ENCODE peak calls at places on chromosomes 6 and 20, in seven cellular contexts. N is body of pancreas, Z is A549, C is esophagus squamous epithelium, X is breast epithelium, Q is uterus, T is HCT116. D is an unnamed sample. For H3K4me1, the result is how much of the 10 kb centered on the place peaks cover.

GRCh38 chr6:41770381-41771057 is 9.2 kb downstream of the FRS3 start:
- DNase-seq in C (no peak), N (no peak), Z (no peak), T (no peak), Q (no peak), X (no peak), D (no peak)

GRCh38 chr20:63071541-63072181 is 64.9 kb upstream of the BHLHE23 start:
- DNase-seq in N (no peak), T (no peak), Z (peak), X (no peak), C (no peak), Q (no peak), D (peak)

GRCh38 chr20:57167971-57168693 is 98.3 kb downstream of the BMP7 start:
- DNase-seq in Q (no peak), X (no peak), N (no peak), C (no peak), Z (no peak), T (peak), D (no peak)

GRCh38 chr6:63839485-63839884 is 203.9 kb downstream of the PHF3 start:
- DNase-seq in C (no peak), Z (no peak), Q (no peak), X (no peak), N (no peak), T (no peak), D (no peak)

GRCh38 chr20:43590036-43590391 is 723 bp upstream of the IFT52 start:
- DNase-seq in Z (no peak), C (no peak), Q (peak), N (peak), X (no peak), T (no peak), D (peak)

GRCh38 chr6:166520905-166521834 is 65.3 kb downstream of the RAMACL start:
- DNase-seq in Q (no peak), T (no peak), C (no peak), N (no peak), X (no peak), Z (no peak), D (no peak)

GRCh38 chr20:46004813-46005505 is 3.7 kb upstream of the MMP9 start:
- DNase-seq in X (no peak), Z (no peak), C (no peak), Q (no peak), T (no peak), N (peak), D (no peak)

GRCh38 chr6:168526841-168527281 is 85.9 kb downstream of the SMOC2 start:
- DNase-seq in T (no peak), X (peak), Z (no peak), Q (peak), C (no peak), N (peak), D (no peak)

GRCh38 chr6:13624871-13625288 is 9.7 kb downstream of the NOL7 start:
- DNase-seq in Q (no peak), C (no peak), Z (peak), N (peak), X (no peak), T (peak), D (no peak)

GRCh38 chr6:36116066-36116465 is 14.2 kb upstream of the MAPK13 start:
- DNase-seq in T (no peak), C (no peak), Z (no peak), X (no peak), Q (no peak), N (no peak), D (no peak)

GRCh38 chr6:36117639-36118549 is 12.4 kb upstream of the MAPK13 start:
- DNase-seq in C (no peak), Z (no peak), N (no peak), T (no peak), X (no peak), Q (no peak), D (no peak)

GRCh38 chr6:36115412-36115811 is 14.9 kb upstream of the MAPK13 start:
- DNase-seq in X (no peak), N (no peak), Q (no peak), T (no peak), C (no peak), Z (no peak), D (no peak)

GRCh38 chr6:36116943-36117342 is 13.4 kb upstream of the MAPK13 start:
- DNase-seq in Q (no peak), Z (no peak), N (no peak), X (no peak), C (no peak), T (no peak), D (no peak)

GRCh38 chr6:36116480-36116879 is 13.8 kb upstream of the MAPK13 start:
- DNase-seq in Z (no peak), Q (no peak), X (no peak), C (no peak), N (no peak), T (no peak), D (no peak)
- H3K4me1 ChIP-seq in Z (under half), Q (under half), X (under half), C (under half), N (under half), T (under half), D (under half)

DNA sequence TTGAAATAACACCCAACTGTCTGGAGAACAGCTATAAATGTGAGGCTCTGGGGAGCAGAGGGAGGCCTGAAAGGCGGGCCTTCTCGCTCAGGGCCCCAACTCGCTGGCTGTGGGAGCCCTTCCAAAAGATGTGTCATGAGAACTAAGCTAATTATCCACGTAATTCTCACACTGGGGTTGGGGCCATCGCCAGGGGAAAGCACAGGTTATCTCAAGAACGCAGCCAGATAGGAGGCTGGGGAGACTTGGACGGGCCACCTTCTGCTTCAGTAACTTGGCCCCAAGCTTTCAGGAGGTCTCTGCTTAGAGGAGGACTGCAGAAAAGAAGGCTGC is 1.6 kb downstream of the PXDC1 start:
- DNase-seq in N (peak), X (no peak), Q (peak), T (no peak), C (no peak), Z (no peak), D (peak)
- TF ChIP-seq POLR2A in N (no peak), X (no peak), Q (no peak), T (no peak), C (no peak), Z (no peak), D (no peak)

GRCh38 chr6:79526897-79527296 is 10.3 kb downstream of the LCA5 start:
- DNase-seq in N (no peak), C (no peak), Q (no peak), Z (no peak), T (no peak), X (no peak), D (no peak)

GRCh38 chr6:79522609-79523008 is 14.6 kb downstream of the LCA5 start:
- DNase-seq in Q (no peak), N (no peak), X (no peak), Z (no peak), C (no peak), T (no peak), D (no peak)

GRCh38 chr6:79525272-79526100 is 11.7 kb downstream of the LCA5 start:
- DNase-seq in C (no peak), X (no peak), Z (peak), N (peak), T (no peak), Q (peak), D (no peak)

GRCh38 chr6:79520534-79520933 is 16.7 kb downstream of the LCA5 start:
- DNase-seq in T (no peak), Z (no peak), Q (no peak), N (no peak), C (no peak), X (no peak), D (no peak)

GRCh38 chr6:79524065-79524464 is 13.2 kb downstream of the LCA5 start:
- DNase-seq in Q (no peak), C (no peak), Z (no peak), T (no peak), N (no peak), X (no peak), D (no peak)
- TF ChIP-seq CTCF in Q (no peak), C (no peak), Z (no peak), T (no peak), N (no peak), X (no peak), D (no peak)

GRCh38 chr6:35043381-35043780 is 97.8 kb downstream of the TCP11 start:
- DNase-seq in C (no peak), X (no peak), N (no peak), Z (no peak), Q (no peak), T (no peak), D (no peak)
- H3K4me1 ChIP-seq in C (under half), X (under half), N (half or more), Z (under half), Q (under half), T (under half), D (under half)

GRCh38 chr20:35279533-35280174 is 1.7 kb upstream of the MMP24OS start:
- DNase-seq in T (no peak), N (no peak), Z (no peak), X (no peak), C (no peak), Q (no peak), D (no peak)
- TF ChIP-seq POLR2A in T (no peak), N (no peak), Z (no peak), X (no peak), C (no peak), Q (no peak), D (no peak)

GRCh38 chr6:6491761-6492160 is 96.8 kb upstream of the LY86 start:
- DNase-seq in C (no peak), Z (no peak), X (no peak), N (no peak), T (no peak), Q (no peak), D (no peak)

GRCh38 chr6:6492675-6493074 is 95.8 kb upstream of the LY86 start:
- DNase-seq in Q (no peak), Z (no peak), X (no peak), N (no peak), T (no peak), C (no peak), D (no peak)

GRCh38 chr6:6497541-6497940 is 91.0 kb upstream of the LY86 start:
- DNase-seq in C (no peak), X (no peak), N (no peak), Q (no peak), T (no peak), Z (no peak), D (no peak)

GRCh38 chr6:6495851-6496250 is 92.7 kb upstream of the LY86 start:
- DNase-seq in Z (no peak), T (no peak), C (no peak), Q (no peak), N (no peak), X (no peak), D (no peak)

GRCh38 chr6:6494677-6495076 is 93.8 kb upstream of the LY86 start:
- DNase-seq in N (peak), T (peak), C (no peak), Z (peak), X (no peak), Q (no peak), D (peak)
- TF ChIP-seq CTCF in N (peak), T (peak), C (no peak), Z (no peak), X (no peak), Q (peak), D (peak)

DNA sequence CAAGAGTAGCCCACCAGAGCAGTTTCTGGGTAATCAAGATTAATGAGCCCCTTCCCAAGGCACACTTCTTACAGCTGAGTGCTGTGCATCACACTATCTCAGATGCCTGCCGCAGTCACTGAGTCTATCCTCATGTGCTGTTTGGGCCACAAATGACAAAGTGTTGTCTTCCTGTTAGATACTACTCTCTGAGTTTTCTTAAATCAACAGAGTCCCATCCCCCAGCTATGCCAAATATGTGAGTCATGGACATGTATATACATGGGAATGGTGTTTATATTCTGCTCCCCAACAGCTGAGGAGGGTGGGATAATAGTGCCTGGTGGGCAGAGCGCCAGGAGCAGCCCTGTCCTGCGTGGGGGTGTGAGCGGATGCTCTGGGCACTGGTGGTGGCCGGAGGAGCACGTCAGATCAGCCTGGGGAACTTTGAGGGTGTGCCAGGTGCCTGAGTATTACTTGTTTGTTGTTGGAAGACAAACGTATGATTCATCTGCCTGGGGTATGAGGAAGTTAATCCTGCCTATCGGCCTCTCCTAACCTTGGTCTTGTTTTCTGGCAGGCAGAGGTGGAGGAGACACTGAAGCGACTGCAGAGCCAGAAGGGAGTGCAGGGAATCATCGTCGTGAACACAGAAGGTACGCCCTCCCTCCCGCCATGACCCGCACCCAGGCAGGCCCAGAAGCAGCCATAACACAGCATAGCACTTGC is 9.6 kb downstream of the DYNLRB1 start:
- DNase-seq in C (no peak), Q (peak), N (peak), X (peak), Z (peak), T (peak), D (no peak)
- H3K4me1 ChIP-seq in C (under half), Q (under half), N (under half), X (under half), Z (half or more), T (under half), D (under half)

DNA sequence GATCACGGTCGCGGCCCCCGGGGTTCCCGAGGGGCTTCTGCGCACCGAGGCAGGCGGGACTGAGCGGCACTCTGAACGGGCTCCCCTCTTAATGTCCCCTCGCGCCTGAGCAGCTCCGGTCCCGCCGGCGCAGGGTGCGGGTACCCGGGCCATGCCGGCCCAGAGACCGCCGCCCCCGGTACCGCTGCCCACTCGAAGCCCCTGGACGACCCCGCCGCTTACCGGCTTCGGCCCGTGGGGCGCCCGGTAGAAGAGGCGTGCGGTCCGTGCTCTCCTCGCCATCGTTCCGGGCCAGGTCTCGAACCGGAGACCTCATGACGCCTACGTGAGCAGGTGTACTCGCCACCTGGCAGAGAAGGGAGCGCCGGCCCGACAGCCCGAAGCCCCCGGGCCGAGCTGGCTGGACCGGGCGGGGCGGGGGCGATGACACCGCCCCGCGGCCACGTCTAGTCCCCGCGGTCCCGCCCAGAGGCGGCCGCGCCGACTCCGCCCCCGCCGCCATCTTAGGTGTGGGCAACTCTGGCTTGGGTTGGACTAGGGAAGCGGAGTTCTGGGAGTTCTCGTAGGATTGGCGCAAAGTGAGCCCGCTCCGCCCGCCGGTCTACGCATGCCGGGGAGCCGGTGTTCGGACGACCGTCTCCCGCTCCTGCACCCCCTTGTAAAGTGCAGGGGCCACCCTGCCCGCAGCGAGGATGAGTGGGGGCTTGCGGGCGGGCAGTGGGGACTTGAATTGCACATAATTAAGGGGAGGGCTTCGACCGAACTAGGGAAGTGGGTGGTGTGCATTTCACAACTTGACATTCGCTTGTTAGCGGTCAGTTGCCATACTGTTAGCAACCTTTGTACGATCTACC is at the start of gene SLC17A5:
- DNase-seq in X (peak), T (peak), Z (peak), C (peak), Q (peak), N (peak), D (peak)
- TF ChIP-seq POLR2A in X (no peak), T (peak), Z (peak), C (peak), Q (peak), N (peak), D (peak)

GRCh38 chr6:95923518-95923917 is 92.3 kb upstream of the FUT9 start:
- DNase-seq in N (no peak), Z (peak), T (peak), X (no peak), Q (no peak), C (no peak), D (no peak)
- TF ChIP-seq CTCF in N (peak), Z (no peak), T (no peak), X (no peak), Q (no peak), C (no peak), D (peak)

GRCh38 chr6:30493643-30494250 is 4.4 kb downstream of the HLA-E start:
- DNase-seq in Q (no peak), C (no peak), Z (no peak), N (no peak), X (no peak), T (no peak), D (no peak)
- H3K4me1 ChIP-seq in Q (under half), C (under half), Z (under half), N (under half), X (under half), T (under half), D (under half)